ENCODE peak calls at places on chromosomes 7 and 10, in six cellular contexts. W is neuronal stem cell, I is IMR-90, S is mesenchymal stem cell, F is H1, K is trophoblast cell. V is an unnamed sample. For H3K79me1, the result is how much of the 10 kb centered on the place peaks cover.

GRCh38 chr7:155193716-155194115 is 104.0 kb upstream of the INSIG1 start:
- DNase-seq in K (no peak), F (no peak), I (no peak), W (no peak), S (no peak), V (no peak)

GRCh38 chr10:90288403-90288933 is 569.4 kb downstream of the HTR7 start:
- DNase-seq in I (peak), W (no peak), S (peak), K (peak), F (no peak), V (no peak)

GRCh38 chr7:45986355-45987298 is 65.6 kb upstream of the IGFBP3 start:
- DNase-seq in F (no peak), S (no peak), W (no peak), K (peak), I (no peak), V (no peak)

GRCh38 chr7:92639956-92640355 is 49.8 kb upstream of the FAM133B start:
- DNase-seq in W (no peak), S (no peak), F (no peak), K (no peak), I (no peak), V (no peak)

GRCh38 chr10:7525314-7526016 is 114.6 kb upstream of the SFMBT2 start:
- DNase-seq in I (peak), K (peak), W (peak), S (peak), F (peak), V (peak)

GRCh38 chr10:74055383-74056065 is 57.6 kb downstream of the VCL start:
- DNase-seq in S (no peak), I (no peak), K (peak), F (no peak), W (no peak), V (no peak)

GRCh38 chr7:78254397-78255055 is 456.0 kb downstream of the PHTF2 start:
- DNase-seq in W (no peak), I (no peak), F (no peak), K (no peak), S (no peak), V (no peak)

GRCh38 chr7:36686499-36686898 is 37.8 kb downstream of the AOAH start:
- DNase-seq in K (no peak), I (peak), F (no peak), S (peak), W (no peak), V (no peak)

GRCh38 chr10:8369666-8370065 is 315.2 kb downstream of the GATA3 start:
- DNase-seq in F (no peak), W (no peak), S (no peak), K (no peak), I (peak), V (no peak)

GRCh38 chr7:151987748-151988529 is 31.7 kb downstream of the GALNTL5 start:
- DNase-seq in I (peak), F (no peak), S (no peak), K (peak), W (no peak), V (peak)

GRCh38 chr7:122736183-122736582 is 33.5 kb upstream of the RNF148 start:
- DNase-seq in I (no peak), S (peak), W (no peak), F (no peak), K (no peak), V (no peak)

GRCh38 chr10:93701903-93702277 is 502 bp downstream of the FRA10AC1 start:
- DNase-seq in F (no peak), S (peak), I (peak), K (no peak), W (no peak), V (no peak)

GRCh38 chr7:5255832-5256231 is 26.9 kb upstream of the SLC29A4 start:
- DNase-seq in K (peak), F (no peak), I (no peak), W (no peak), S (no peak), V (no peak)

GRCh38 chr7:30285531-30286284 is 1.3 kb downstream of the ZNRF2 start:
- DNase-seq in S (peak), W (peak), I (peak), K (peak), F (peak), V (peak)

GRCh38 chr7:74006032-74006431 is 21.9 kb upstream of the ELN start:
- DNase-seq in S (no peak), K (no peak), F (no peak), W (no peak), I (no peak), V (no peak)

GRCh38 chr10:129968020-129968861 is 4.2 kb upstream of the EBF3 start:
- DNase-seq in W (peak), S (no peak), K (no peak), I (no peak), F (no peak), V (no peak)

GRCh38 chr10:97321807-97322195 is 2.7 kb downstream of the FRAT1 start:
- DNase-seq in I (no peak), S (no peak), F (no peak), W (no peak), K (peak), V (peak)

GRCh38 chr10:62860946-62861345 is 44.8 kb upstream of the EGR2 start:
- DNase-seq in K (no peak), I (no peak), W (no peak), F (no peak), S (no peak), V (no peak)

GRCh38 chr10:63240807-63241206 is 107.7 kb downstream of the NRBF2 start:
- DNase-seq in S (no peak), K (no peak), I (no peak), F (no peak), W (no peak), V (no peak)

GRCh38 chr10:61882621-61883375 is 18.7 kb upstream of the ARID5B start:
- DNase-seq in F (no peak), K (no peak), I (peak), W (no peak), S (no peak), V (no peak)

GRCh38 chr7:109376576-109376975 is 806.9 kb downstream of the DNAJB9 start:
- DNase-seq in K (no peak), I (no peak), S (no peak), W (no peak), F (no peak), V (no peak)

GRCh38 chr7:152076324-152076821 is 50.9 kb downstream of the GALNT11 start:
- DNase-seq in F (peak), K (peak), I (no peak), S (peak), W (peak), V (peak)

GRCh38 chr7:95303501-95303900 is 20.8 kb downstream of the PON1 start:
- DNase-seq in W (no peak), F (no peak), S (no peak), K (no peak), I (no peak), V (no peak)

GRCh38 chr7:1852781-1853618 is 182.9 kb downstream of the ELFN1 start:
- DNase-seq in I (no peak), S (no peak), K (no peak), W (no peak), F (no peak), V (no peak)

GRCh38 chr10:97764519-97764931 is 7.3 kb downstream of the SFRP5 start:
- DNase-seq in W (no peak), F (no peak), K (no peak), S (no peak), I (no peak), V (no peak)

GRCh38 chr7:108033776-108034497 is 31.0 kb upstream of the LAMB1 start:
- DNase-seq in S (no peak), I (no peak), F (no peak), K (peak), W (no peak), V (no peak)

DNA sequence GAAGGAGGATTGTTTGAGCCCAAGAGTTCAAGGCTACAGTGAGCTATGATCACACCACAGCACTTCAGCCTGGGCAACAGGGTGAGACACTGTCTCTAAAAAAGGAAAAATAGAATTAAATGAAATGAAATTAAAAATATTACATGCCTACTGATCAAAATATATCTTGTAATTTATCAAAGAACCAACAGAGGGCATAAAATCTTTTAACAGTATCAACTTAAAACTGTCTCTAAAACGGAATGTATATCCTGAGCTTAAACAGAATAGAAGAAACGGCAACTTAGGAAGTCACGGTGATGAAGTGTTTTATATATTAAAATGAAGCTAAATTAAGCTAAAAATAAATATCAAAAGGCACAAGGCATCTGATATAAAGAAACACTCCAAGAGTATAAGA is 78.8 kb downstream of the MTPAP start:
- DNase-seq in S (no peak), F (no peak), W (no peak), K (peak), I (peak), V (no peak)
- H3K4ac ChIP-seq in S (no peak), F (no peak), W (no peak), K (no peak), I (no peak), V (no peak)

GRCh38 chr10:104332243-104333036 is 5.8 kb downstream of the ITPRIP start:
- DNase-seq in S (no peak), I (no peak), K (peak), W (no peak), F (no peak), V (no peak)
- H3K79me1 ChIP-seq in S (under half), I (under half), K (under half), W (under half), F (under half), V (under half)

GRCh38 chr10:82397859-82398258 is 522.9 kb downstream of the NRG3 start:
- DNase-seq in F (no peak), S (no peak), K (no peak), W (peak), I (no peak), V (no peak)

GRCh38 chr10:82394987-82395386 is 520.0 kb downstream of the NRG3 start:
- DNase-seq in W (no peak), K (no peak), F (no peak), I (no peak), S (no peak), V (no peak)

GRCh38 chr10:82394122-82394521 is 519.1 kb downstream of the NRG3 start:
- DNase-seq in K (no peak), S (no peak), I (no peak), F (no peak), W (no peak), V (no peak)

GRCh38 chr10:82399850-82400249 is 524.9 kb downstream of the NRG3 start:
- DNase-seq in F (no peak), W (no peak), S (no peak), I (no peak), K (no peak), V (no peak)

GRCh38 chr10:82396886-82397285 is 521.9 kb downstream of the NRG3 start:
- DNase-seq in W (no peak), S (no peak), F (no peak), I (no peak), K (no peak), V (no peak)
- H4K91ac ChIP-seq in W (no peak), S (no peak), F (no peak), I (no peak), K (no peak), V (no peak)

GRCh38 chr7:23396222-23396621 is 74.1 kb downstream of the IGF2BP3 start:
- DNase-seq in F (no peak), I (peak), K (no peak), S (peak), W (no peak), V (no peak)

GRCh38 chr7:23389701-23390100 is 80.6 kb downstream of the IGF2BP3 start:
- DNase-seq in S (no peak), W (no peak), F (no peak), I (no peak), K (no peak), V (no peak)

GRCh38 chr7:23394828-23395227 is 75.5 kb downstream of the IGF2BP3 start:
- DNase-seq in K (no peak), S (no peak), W (no peak), F (no peak), I (peak), V (no peak)

GRCh38 chr7:23397241-23397640 is 73.0 kb downstream of the IGF2BP3 start:
- DNase-seq in S (no peak), F (no peak), K (no peak), W (no peak), I (no peak), V (no peak)

DNA sequence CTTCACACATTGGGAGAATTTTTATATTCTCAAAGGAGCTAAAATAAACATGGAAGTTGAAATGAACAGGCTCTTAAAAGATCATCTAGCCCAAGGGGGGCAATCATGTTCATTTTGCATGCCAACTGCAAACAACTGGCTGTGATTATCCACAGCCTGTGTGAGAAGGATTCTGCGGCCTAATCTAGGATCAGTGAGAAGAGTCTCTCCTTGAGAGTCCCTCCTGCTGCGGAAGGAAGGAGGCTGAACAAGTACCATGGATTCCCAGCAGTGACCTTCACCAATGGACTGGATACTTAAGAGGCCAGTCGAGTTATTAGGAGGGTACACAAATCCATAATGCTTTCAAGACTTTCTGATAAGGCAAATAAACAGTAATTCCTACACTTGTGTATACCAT is 76.7 kb downstream of the IGF2BP3 start:
- DNase-seq in W (no peak), I (no peak), S (no peak), K (no peak), F (no peak), V (no peak)
- H3K4ac ChIP-seq in W (no peak), I (no peak), S (no peak), K (no peak), F (no peak), V (no peak)

DNA sequence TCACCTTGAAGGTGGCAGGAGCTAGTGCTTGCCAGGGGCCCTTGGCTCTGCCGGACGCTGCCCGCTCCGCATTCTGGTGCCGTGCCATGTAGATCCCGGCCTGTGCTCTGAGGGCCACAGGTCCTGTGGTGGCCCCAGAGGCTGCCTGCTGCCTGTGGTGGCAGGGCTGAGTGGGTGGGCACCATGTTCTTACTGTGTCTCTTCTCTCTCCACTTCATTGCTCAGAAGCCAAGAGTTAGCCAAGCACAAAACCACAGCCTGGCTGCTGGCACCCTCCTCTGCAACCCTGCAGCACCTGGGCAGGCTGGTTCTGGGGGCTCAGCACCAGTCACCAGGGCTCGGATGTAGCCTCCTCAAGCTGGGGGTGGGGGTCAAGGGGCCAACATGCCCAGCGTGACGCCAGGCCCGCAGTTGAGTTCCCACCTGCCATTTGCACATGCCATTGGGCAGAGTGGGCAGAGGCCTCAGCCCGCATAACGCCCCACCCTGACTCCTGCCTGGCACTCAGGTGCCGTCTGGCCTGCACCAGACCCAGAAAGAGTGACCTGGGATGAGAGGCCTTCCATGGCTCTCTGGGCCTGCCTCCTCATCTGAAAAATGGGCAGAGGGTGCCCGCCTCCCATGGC is 16.3 kb downstream of the ZMIZ1 start:
- DNase-seq in F (no peak), W (no peak), S (no peak), I (no peak), K (no peak), V (no peak)
- H3K79me1 ChIP-seq in F (under half), W (under half), S (under half), I (under half), K (under half), V (under half)

GRCh38 chr7:778968-779451 is 51.9 kb upstream of the PRKAR1B start:
- DNase-seq in S (no peak), I (no peak), W (no peak), K (no peak), F (no peak), V (no peak)

GRCh38 chr7:780516-780915 is 51.8 kb upstream of the SUN1 start:
- DNase-seq in K (no peak), F (no peak), I (no peak), W (no peak), S (no peak), V (no peak)

GRCh38 chr7:778271-778967 is 51.3 kb upstream of the PRKAR1B start:
- DNase-seq in K (no peak), W (no peak), S (no peak), I (peak), F (no peak), V (no peak)

GRCh38 chr7:780056-780455 is 52.2 kb upstream of the SUN1 start:
- DNase-seq in S (no peak), W (no peak), F (no peak), I (no peak), K (no peak), V (no peak)

GRCh38 chr7:779480-779879 is 52.4 kb upstream of the PRKAR1B start:
- DNase-seq in F (no peak), K (no peak), W (no peak), S (no peak), I (no peak), V (no peak)
- H4K91ac ChIP-seq in F (no peak), K (no peak), W (no peak), S (no peak), I (no peak), V (no peak)

GRCh38 chr10:17980796-17981195 is 29.1 kb downstream of the SLC39A12 start:
- DNase-seq in W (no peak), I (peak), K (no peak), F (no peak), S (peak), V (no peak)
- H3K4ac ChIP-seq in W (no peak), I (peak), K (no peak), F (no peak), S (no peak), V (no peak)

GRCh38 chr7:50711271-50712175 is 71.2 kb downstream of the GRB10 start:
- DNase-seq in F (no peak), W (no peak), I (peak), K (peak), S (no peak), V (no peak)
- H3K79me1 ChIP-seq in F (under half), W (under half), I (under half), K (under half), S (under half), V (under half)

GRCh38 chr7:150516956-150517355 is 2.3 kb downstream of the GIMAP7 start:
- DNase-seq in I (no peak), F (no peak), W (no peak), K (no peak), S (no peak), V (no peak)

GRCh38 chr7:150519310-150519709 is 4.6 kb downstream of the GIMAP7 start:
- DNase-seq in K (no peak), S (no peak), W (no peak), I (no peak), F (no peak), V (no peak)

GRCh38 chr7:150515752-150516151 is 1.1 kb downstream of the GIMAP7 start:
- DNase-seq in K (no peak), I (no peak), S (no peak), F (no peak), W (no peak), V (no peak)

GRCh38 chr7:150524018-150524417 is 9.3 kb downstream of the GIMAP7 start:
- DNase-seq in I (no peak), S (no peak), W (no peak), F (no peak), K (no peak), V (no peak)

DNA sequence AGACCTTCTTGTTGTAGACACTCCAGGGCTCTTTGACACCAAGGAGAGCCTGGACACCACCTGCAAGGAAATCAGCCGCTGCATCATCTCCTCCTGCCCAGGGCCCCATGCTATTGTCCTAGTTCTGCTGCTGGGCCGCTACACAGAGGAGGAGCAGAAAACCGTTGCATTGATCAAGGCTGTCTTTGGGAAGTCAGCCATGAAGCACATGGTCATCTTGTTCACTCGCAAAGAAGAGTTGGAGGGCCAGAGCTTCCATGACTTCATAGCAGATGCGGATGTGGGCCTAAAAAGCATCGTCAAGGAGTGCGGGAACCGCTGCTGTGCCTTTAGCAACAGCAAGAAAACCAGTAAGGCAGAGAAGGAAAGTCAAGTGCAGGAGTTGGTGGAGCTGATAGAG is 5.5 kb downstream of the GIMAP7 start:
- DNase-seq in F (no peak), K (no peak), I (no peak), W (no peak), S (no peak), V (no peak)
- H4K91ac ChIP-seq in F (peak), K (no peak), I (no peak), W (no peak), S (no peak), V (no peak)

V was measured in H9.